ENCODE peak calls at places on chromosomes 3 and 15, in six cellular contexts. T, M, Q, G, E and L are unnamed samples.

GRCh38 chr15:100762913-100763627 is 116.6 kb upstream of the ALDH1A3 start:
- DNase-seq in E (no peak), G (no peak), T (no peak), Q (peak; percentile 3), M (no peak), L (no peak)

GRCh38 chr15:90049666-90050604 is 48.8 kb downstream of the ZNF710 start:
- DNase-seq in M (no peak), Q (no peak), T (no peak), G (no peak), E (no peak), L (no peak)

GRCh38 chr3:143442761-143443477 is 323.3 kb downstream of the CHST2 start:
- DNase-seq in T (peak; percentile 15), Q (no peak), E (no peak), G (peak; percentile 43), M (no peak), L (no peak)

GRCh38 chr15:71654714-71655174 is 155.6 kb upstream of the NR2E3 start:
- DNase-seq in T (no peak), M (no peak), Q (no peak), E (no peak), G (peak; percentile 55), L (no peak)

GRCh38 chr3:121232309-121233225 is 313.2 kb downstream of the POLQ start:
- DNase-seq in T (no peak), E (no peak), G (no peak), M (no peak), Q (no peak), L (no peak)

GRCh38 chr3:136898549-136898948 is 36.5 kb downstream of the NCK1 start:
- DNase-seq in Q (no peak), G (no peak), E (no peak), M (no peak), T (no peak), L (no peak)

GRCh38 chr3:12478326-12478725 is 6.0 kb upstream of the TSEN2 start:
- DNase-seq in G (peak; percentile 57), M (no peak), E (no peak), Q (no peak), T (no peak), L (no peak)

GRCh38 chr3:32371466-32372212 is 20.0 kb upstream of the CMTM7 start:
- DNase-seq in E (no peak), T (no peak), Q (no peak), M (no peak), G (no peak), L (no peak)

GRCh38 chr15:89754361-89755154 is 3.5 kb upstream of the MESP1 start:
- DNase-seq in Q (no peak), E (no peak), G (no peak), T (no peak), M (no peak), L (no peak)

GRCh38 chr3:49568965-49569364 is 14.7 kb downstream of the BSN start:
- DNase-seq in T (no peak), G (no peak), Q (no peak), E (no peak), M (no peak), L (no peak)

GRCh38 chr3:171160326-171160725 is 133.8 kb upstream of the SLC2A2 start:
- DNase-seq in M (no peak), T (no peak), G (peak; percentile 62), Q (no peak), E (no peak), L (no peak)

GRCh38 chr3:94159062-94159726 is 96.3 kb downstream of the NSUN3 start:
- DNase-seq in M (no peak), G (peak; percentile 86), T (no peak), Q (no peak), E (peak; percentile 5), L (no peak)

GRCh38 chr3:32888739-32889138 is 62.7 kb upstream of the CCR4 start:
- DNase-seq in T (no peak), Q (peak; percentile 65), M (no peak), E (no peak), G (no peak), L (no peak)

GRCh38 chr3:73558399-73559075 is 66.2 kb downstream of the PDZRN3 start:
- DNase-seq in M (no peak), E (no peak), T (no peak), G (peak; percentile 37), Q (no peak), L (no peak)

GRCh38 chr3:12004741-12005513 is 739 bp downstream of the SYN2 start:
- DNase-seq in M (no peak), G (no peak), T (no peak), Q (peak; percentile 40), E (no peak), L (no peak)

GRCh38 chr3:120182613-120183524 is 88.6 kb upstream of the GSK3B start:
- DNase-seq in G (peak; percentile 76), M (peak; percentile 21), E (no peak), Q (peak; percentile 36), T (peak; percentile 29), L (peak; percentile 48)

GRCh38 chr3:45105855-45106655 is 40.1 kb downstream of the CDCP1 start:
- DNase-seq in M (no peak), G (peak; percentile 91), E (peak; percentile 82), Q (no peak), T (peak; percentile 90), L (no peak)

DNA sequence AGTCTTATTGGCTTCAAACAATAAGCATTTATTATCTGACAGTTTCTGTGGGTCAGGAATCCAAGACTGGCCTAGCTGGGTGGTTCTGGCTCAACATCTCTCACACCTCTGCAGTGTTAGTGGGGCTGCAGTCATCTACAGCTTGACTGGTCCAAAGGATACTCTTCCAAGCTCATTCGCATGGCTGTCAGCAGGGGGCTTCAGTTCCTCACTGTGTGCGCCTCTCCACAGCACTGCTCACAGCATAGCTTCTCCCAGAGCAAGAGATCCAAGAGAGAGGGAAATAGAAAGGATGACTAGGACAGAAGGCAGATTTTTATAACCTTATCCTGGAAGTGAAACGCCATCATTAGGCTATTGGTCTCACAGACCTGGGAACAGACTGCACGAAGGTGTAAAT is 64.2 kb downstream of the MAGI1 start:
- DNase-seq in Q (no peak), E (no peak), G (peak; percentile 33), T (no peak), M (no peak), L (no peak)
- TF ChIP-seq CTCF in Q (no peak), E (no peak), G (peak; percentile 13), T (no peak), M (no peak), L (no peak)

DNA sequence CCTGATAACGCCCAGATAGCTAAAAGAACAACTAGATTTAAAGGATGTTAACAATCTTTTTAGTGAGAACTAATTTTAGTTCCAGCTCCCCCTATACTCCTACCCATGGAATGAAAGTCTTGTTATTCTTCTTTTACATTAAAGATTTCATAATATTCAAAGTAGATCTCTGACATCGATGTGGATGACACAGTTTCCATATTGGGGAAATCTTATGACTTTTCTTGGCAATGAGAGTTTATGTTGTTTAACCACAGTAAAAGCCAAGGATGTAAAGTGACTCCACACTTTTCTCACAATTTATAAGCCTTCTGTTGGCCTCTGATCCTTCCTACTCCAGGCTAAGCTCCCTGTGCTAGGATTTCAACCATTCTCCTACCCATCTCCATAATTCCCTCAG is 332.6 kb upstream of the KCNMB2 start:
- DNase-seq in Q (no peak), T (no peak), E (no peak), G (peak; percentile 60), M (no peak), L (no peak)
- TF ChIP-seq CTCF in Q (no peak), T (no peak), E (no peak), G (no peak), M (no peak), L (no peak)

DNA sequence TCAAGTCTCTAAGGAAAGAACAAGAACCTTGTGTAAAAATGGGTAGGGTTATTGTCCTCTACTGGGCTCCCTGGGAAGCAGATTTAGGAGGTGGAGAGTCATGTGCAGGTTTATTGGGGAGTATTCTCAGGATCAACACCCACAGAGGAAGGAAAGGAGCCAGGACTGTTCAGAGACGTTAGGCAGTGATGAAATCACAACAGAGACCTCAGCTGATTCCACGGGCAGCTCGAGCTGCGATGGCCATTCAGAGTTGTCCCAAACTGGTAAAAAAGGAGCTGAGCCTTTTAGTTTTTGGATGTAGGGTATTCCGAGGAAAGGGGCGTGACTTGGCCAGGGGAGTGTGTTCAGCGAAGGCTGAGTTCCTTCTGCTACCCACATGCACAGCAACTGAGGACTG is 85.0 kb downstream of the RORA start:
- DNase-seq in T (no peak), E (no peak), M (no peak), Q (no peak), G (no peak), L (no peak)
- TF ChIP-seq CTCF in T (no peak), E (no peak), M (no peak), Q (no peak), G (no peak), L (no peak)

DNA sequence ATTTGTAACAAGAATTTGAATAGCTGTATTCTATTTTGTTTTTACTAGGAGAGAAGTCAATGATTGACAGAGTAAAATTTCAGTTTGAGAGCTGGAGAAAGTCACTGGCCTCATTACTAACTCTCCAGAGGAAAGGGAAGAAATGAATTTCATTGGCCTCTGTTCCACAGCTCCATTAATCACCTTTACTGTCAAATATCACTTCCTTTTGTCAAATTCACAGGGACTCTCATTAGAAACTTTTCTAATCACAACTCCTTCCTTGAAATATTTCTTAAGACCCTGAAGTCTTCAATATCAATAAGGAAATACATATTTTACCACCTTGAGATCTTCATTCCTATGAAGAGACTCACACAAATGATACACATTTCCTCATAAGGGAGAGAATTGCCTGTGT is 379.9 kb upstream of the RASGRP1 start:
- DNase-seq in E (no peak), Q (no peak), G (no peak), M (no peak), T (no peak), L (no peak)
- TF ChIP-seq CTCF in E (no peak), Q (no peak), G (no peak), M (no peak), T (no peak), L (no peak)